ENCODE peak calls at places on chromosomes 5 and 9, in six cellular contexts. E is RWPE2; S is A549; P is CD8-positive, alpha-beta T cell; G is AG10803; V is fibroblast of lung. W is an unnamed sample.

GRCh38 chr5:134106991-134107701 is 7.3 kb upstream of the TCF7 start:
- DNase-seq in S (no peak), E (no peak), G (no peak), P (no peak), V (no peak), W (no peak)

GRCh38 chr5:147321569-147321968 is 86.7 kb downstream of the STK32A start:
- DNase-seq in V (no peak), P (no peak), E (no peak), G (no peak), S (no peak), W (no peak)

GRCh38 chr5:17378346-17378984 is 119.6 kb upstream of the TAF11L2 start:
- DNase-seq in S (peak), P (no peak), V (peak), E (no peak), G (peak), W (peak)

GRCh38 chr5:180126716-180127681 is 55.4 kb upstream of the RNF130 start:
- DNase-seq in P (peak), G (no peak), S (peak), E (no peak), V (peak), W (peak)

GRCh38 chr5:145855842-145856267 is 17.0 kb downstream of the GRXCR2 start:
- DNase-seq in E (no peak), S (no peak), P (no peak), G (peak), V (peak), W (no peak)

GRCh38 chr9:130174025-130174424 is 1.8 kb downstream of the NCS1 start:
- DNase-seq in S (no peak), E (no peak), V (no peak), P (no peak), G (no peak), W (no peak)

GRCh38 chr9:8857330-8858249 is 1058.0 kb upstream of the DMAC1 start:
- DNase-seq in V (peak), G (peak), E (no peak), P (no peak), S (no peak), W (peak)

GRCh38 chr9:35960029-35960655 is 2.2 kb upstream of the OR2S2 start:
- DNase-seq in E (no peak), G (peak), P (no peak), V (peak), S (no peak), W (peak)

GRCh38 chr9:36560813-36561212 is 11.9 kb upstream of the MELK start:
- DNase-seq in V (peak), G (peak), S (no peak), P (no peak), E (no peak), W (no peak)

GRCh38 chr9:129496187-129497063 is 124.5 kb downstream of the C9orf50 start:
- DNase-seq in P (peak), G (peak), E (peak), V (peak), S (peak), W (peak)

GRCh38 chr9:116791314-116791713 is 104.2 kb downstream of the TRIM32 start:
- DNase-seq in P (no peak), V (no peak), G (no peak), E (no peak), S (no peak), W (no peak)

GRCh38 chr5:179142434-179143198 is 82.4 kb downstream of the ZNF354C start:
- DNase-seq in P (no peak), V (peak), G (peak), E (no peak), S (no peak), W (peak)

GRCh38 chr5:133757396-133757795 is 145.1 kb upstream of the FSTL4 start:
- DNase-seq in E (no peak), S (no peak), P (no peak), G (no peak), V (no peak), W (no peak)

GRCh38 chr5:67061511-67061910 is 135.1 kb downstream of the CD180 start:
- DNase-seq in E (no peak), V (no peak), S (no peak), G (no peak), P (no peak), W (no peak)

GRCh38 chr5:67063055-67063454 is 133.5 kb downstream of the CD180 start:
- DNase-seq in S (no peak), P (no peak), E (no peak), G (no peak), V (peak), W (no peak)

GRCh38 chr5:67063791-67064190 is 132.8 kb downstream of the CD180 start:
- DNase-seq in S (peak), V (peak), G (peak), P (no peak), E (no peak), W (peak)

GRCh38 chr5:67059747-67060490 is 136.7 kb downstream of the CD180 start:
- DNase-seq in G (peak), E (no peak), P (no peak), V (peak), S (no peak), W (peak)

DNA sequence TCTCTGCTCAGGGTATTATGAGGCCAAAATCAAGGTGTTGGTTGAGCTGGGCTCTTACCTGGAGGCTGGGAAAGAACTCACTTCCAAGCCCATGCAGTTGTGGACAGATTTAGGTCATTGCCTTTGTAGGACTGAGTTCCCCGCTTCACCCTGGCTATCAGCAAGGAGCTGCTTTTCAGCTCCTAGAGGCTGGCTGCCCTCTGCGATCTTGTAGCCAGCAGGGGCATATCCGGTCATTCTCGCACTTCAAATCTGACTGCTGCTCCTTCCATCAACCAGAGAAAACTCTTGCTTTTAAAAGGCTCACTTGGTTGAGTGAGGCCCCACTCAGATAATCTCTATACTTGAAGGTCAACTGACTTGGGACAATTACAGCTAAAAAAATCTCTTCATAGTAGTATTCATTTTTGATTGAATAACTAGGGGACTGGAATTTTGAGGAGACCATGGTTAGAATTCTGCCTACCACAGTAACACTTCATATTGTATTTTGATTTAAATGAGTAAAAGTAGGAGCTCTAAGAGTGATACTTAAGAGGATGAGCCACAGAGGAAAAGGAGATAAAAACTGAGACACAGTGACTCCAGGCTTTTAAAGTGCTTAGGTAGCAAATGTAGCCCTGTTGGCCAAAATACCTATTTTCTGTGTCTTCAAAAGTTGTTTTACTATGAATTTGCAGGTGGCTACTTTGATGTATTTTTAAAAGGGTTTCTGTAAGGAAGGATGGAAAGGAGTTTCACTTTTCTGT is 137.4 kb downstream of the CD180 start:
- DNase-seq in V (no peak), P (no peak), G (no peak), S (no peak), E (no peak), W (no peak)
- H3K4me3 ChIP-seq in V (peak), P (no peak), G (no peak), S (no peak), E (no peak), W (no peak)

DNA sequence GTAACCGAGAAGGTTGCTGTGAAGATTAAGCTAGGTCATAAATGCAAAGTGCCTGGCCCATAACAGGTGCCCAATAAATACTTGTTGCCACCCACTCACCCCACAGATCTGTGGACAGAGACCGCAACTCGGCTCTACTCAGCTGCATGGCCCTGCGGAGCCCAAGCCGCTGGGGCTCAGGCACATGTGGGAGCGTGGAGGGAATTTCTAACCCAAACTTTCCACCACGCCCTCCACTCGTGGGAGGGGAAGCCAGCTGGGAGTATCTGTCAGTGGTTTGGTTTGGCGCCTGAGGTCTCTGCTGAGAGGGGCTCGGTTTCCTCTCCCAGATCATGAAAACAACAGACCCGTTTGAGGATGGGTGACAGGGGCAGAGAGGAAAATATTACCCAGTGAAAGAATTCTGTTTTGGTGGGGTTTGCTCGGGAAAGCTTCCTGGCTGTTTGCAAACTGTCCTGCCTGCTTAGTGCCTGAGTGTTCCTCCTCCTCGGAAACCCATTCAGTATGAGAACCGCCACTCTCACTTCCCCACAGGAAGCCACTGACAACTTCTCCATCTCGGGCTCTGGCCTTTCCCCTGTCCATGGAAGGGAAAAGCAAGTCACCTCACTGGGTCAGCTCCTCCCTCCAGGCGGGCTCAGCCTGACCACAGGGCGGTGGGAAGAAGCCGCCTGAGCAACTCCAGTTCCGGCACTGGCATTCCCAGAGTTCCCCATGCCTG is 60.1 kb downstream of the RGS3 start:
- DNase-seq in E (no peak), P (peak), V (peak), S (no peak), G (no peak), W (peak)
- H3K4me3 ChIP-seq in E (no peak), P (peak), V (no peak), S (no peak), G (no peak), W (no peak)

GRCh38 chr9:95283678-95284077 is 33.8 kb downstream of the FANCC start:
- DNase-seq in V (no peak), E (no peak), G (no peak), S (no peak), P (no peak), W (peak)
- H3K4me3 ChIP-seq in V (no peak), E (no peak), G (no peak), S (no peak), P (no peak), W (no peak)

DNA sequence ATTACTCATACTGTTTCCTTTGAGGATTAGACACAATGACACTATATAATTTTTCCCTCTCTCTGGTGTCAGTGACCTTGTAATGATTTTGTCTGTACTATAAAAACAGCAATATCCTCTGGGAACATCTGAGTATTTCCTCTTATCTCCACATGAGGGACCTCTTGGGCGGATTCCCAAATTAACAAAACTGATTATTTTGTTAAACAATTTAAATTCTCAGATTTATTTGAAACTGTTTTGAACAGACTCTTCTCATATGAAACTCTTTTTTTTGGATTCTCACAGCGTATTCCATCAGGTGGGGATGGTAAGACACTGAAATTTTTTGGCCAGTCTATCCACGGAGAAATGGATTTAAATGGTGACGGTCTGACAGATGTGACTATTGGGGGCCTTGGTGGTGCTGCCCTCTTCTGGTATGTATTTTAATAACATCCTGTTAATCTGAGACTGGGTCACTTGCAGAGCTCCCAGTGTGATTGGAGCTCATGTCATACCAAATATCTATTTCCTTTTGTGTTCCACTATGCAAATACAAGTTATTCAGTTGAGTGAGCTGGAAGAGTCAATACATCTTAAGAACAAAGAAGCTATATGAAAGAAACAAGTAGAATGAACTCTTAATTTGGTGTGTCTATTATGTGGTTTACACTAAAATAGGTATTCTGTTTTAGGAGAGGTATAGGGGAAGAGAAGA is 73.8 kb upstream of the ITGA2 start:
- DNase-seq in P (peak), V (peak), E (no peak), S (peak), G (peak), W (peak)
- H3K4me3 ChIP-seq in P (no peak), V (peak), E (peak), S (peak), G (peak), W (peak)

GRCh38 chr9:120663950-120664349 is 50.3 kb downstream of the MEGF9 start:
- DNase-seq in V (no peak), S (no peak), G (no peak), E (no peak), P (no peak), W (no peak)
- H3K4me3 ChIP-seq in V (no peak), S (no peak), G (no peak), E (no peak), P (no peak), W (no peak)

DNA sequence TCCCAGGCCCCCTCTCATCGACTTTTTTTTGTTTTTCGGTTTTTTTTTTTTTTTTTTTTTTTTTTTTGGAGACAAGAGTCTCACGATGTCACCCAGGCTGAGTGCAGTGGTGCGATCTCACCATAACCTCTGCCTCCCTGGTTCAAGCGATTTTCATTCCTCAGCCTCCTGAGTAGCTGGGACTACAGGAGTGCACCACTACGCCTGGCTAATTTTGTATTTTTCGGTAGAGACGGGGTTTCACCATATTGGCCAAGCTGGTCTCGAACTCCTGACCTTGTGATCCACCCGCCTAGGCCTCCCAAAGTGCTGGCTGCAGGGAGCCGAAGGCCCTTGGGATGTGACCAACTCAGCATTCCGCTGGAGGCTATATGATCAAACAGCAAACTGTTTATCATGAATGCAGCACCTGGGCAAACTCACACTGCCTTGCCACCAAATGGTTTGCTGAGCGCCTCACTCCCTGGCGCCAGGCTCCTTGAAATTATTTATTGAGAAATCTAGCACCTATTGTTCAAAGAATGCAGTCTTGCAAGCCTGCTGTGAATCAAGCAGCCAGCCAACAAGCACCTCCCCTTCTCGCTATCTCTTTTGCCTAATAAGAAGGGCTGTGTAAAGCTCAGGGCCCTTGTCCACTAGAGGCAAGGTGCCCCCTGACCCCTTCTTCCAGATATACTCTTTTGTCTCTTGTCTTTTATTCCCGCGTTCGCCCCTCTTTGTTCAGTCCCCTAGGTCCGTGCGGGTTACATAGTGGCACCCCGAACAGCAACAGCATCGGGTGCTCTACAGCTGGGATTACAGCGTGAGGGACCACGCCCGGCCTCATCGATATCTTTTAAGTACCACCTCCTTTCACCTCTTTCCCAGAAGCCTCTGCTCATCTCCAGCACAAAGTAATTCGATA is 1.2 kb downstream of the RIGI start:
- DNase-seq in G (peak), E (no peak), V (peak), S (no peak), P (no peak), W (no peak)
- H3K4me3 ChIP-seq in G (peak), E (peak), V (peak), S (peak), P (peak), W (peak)

GRCh38 chr5:135491038-135491551 is 38.9 kb upstream of the TIFAB start:
- DNase-seq in P (no peak), E (no peak), G (no peak), S (no peak), V (no peak), W (no peak)

GRCh38 chr5:135487839-135488514 is 35.8 kb upstream of the TIFAB start:
- DNase-seq in G (no peak), V (no peak), E (peak), S (no peak), P (no peak), W (no peak)

GRCh38 chr5:135490245-135491037 is 38.3 kb upstream of the TIFAB start:
- DNase-seq in P (no peak), S (no peak), E (no peak), V (no peak), G (no peak), W (peak)

GRCh38 chr5:135488727-135489465 is 36.7 kb upstream of the TIFAB start:
- DNase-seq in S (peak), E (peak), G (peak), V (peak), P (no peak), W (peak)

GRCh38 chr5:135489466-135490244 is 37.5 kb upstream of the TIFAB start:
- DNase-seq in P (no peak), E (no peak), G (no peak), V (no peak), S (no peak), W (peak)
- H3K4me3 ChIP-seq in P (no peak), E (no peak), G (peak), V (peak), S (no peak), W (peak)

DNA sequence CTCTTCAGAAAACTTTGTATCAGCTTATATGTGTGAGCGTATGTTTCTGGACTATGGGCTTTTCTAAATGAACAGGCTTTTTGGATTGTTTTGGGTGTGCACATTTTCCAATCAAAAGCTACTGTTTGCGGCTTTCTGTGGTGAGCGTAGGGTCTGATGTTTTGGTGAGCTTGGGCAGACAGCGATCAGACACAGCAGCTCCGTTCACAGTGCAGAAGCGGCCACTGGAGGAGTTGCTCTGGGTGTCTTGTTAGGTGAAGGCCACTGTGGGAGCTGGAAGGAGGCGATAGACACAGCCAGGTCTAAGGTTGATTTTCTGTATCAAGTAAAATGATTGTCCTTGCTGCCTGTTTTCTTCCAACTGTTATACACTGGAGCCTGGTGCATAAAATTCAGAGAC is 11.1 kb downstream of the PRRC2B start:
- DNase-seq in G (no peak), P (no peak), S (no peak), V (peak), E (no peak), W (no peak)
- H3K4me3 ChIP-seq in G (no peak), P (peak), S (no peak), V (no peak), E (no peak), W (no peak)

GRCh38 chr9:127121628-127122175 is 733 bp downstream of the ANGPTL2 start:
- DNase-seq in S (no peak), G (peak), E (no peak), V (peak), P (no peak), W (no peak)
- H3K4me3 ChIP-seq in S (no peak), G (peak), E (no peak), V (peak), P (no peak), W (peak)

DNA sequence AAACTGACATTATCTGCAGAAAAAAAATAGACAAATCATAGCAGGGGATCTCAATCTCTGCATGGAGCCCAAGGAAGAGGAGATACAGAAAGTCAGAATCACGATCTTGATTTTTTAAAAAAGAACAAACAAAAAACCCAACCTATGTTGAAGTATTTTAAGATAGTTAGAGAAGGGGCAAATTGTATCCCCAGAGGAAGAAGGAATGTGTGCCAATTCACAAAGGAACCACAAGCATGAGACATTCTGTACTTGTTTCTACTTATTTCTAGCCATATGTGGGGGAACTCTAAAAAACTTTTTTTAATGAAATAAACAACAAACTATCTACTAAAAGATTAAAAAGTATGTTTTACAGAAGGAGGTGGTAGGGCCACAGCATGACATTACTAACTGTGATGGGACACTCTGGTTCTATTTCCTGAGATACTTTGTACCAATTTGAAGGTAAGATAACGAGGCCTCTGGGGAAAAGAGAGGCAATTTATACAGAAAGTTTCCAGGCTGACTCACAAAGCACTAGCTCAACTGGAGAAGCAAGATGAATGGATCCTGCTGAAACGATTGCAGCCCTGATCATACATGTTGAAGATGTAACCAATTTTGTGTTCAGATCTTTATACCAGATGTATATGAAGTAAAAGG is 22.5 kb downstream of the RANBP3L start:
- DNase-seq in E (no peak), V (peak), G (peak), S (no peak), P (no peak), W (peak)
- H3K4me3 ChIP-seq in E (no peak), V (no peak), G (no peak), S (no peak), P (no peak), W (no peak)

W was measured in fibroblast of mammary gland.